ENCODE peak calls at places on chromosomes 3 and 15, in six cellular contexts. Q is islet precursor cell; C is AG10803; I is PC-9; U is progenitor cell of endocrine pancreas; E is activated CD4-positive, alpha-beta T cell treated with anti-CD3 and anti-CD28 coated beads, Interleukin-2, amount 50 U/mL, for 24 hours. A is an unnamed sample.

GRCh38 chr3:99863588-99863987 is 45.9 kb downstream of the CMSS1 start:
- DNase-seq in I (no peak), U (no peak), Q (no peak), C (no peak), E (no peak), A (no peak)

GRCh38 chr3:45657853-45658252 is 31.3 kb upstream of the SACM1L start:
- DNase-seq in U (no peak), C (no peak), Q (no peak), E (no peak), I (no peak), A (no peak)

GRCh38 chr3:190840146-190840545 is 22.3 kb downstream of the GMNC start:
- DNase-seq in U (no peak), I (no peak), Q (no peak), E (no peak), C (no peak), A (no peak)

GRCh38 chr3:163939926-163940325 is 1138.4 kb downstream of the SI start:
- DNase-seq in U (no peak), Q (peak), I (peak), C (no peak), E (no peak), A (peak)

GRCh38 chr3:141992512-141992911 is 116.1 kb downstream of the ATP1B3 start:
- DNase-seq in E (no peak), I (no peak), U (no peak), C (no peak), Q (no peak), A (no peak)

GRCh38 chr15:77059761-77060345 is 11.1 kb downstream of the TSPAN3 start:
- DNase-seq in I (no peak), U (no peak), E (no peak), Q (no peak), C (no peak), A (no peak)

GRCh38 chr15:47987908-47988532 is 132.8 kb upstream of the SLC24A5 start:
- DNase-seq in E (peak), Q (no peak), C (peak), I (no peak), U (no peak), A (peak)

GRCh38 chr3:151871639-151872468 is 1.6 kb upstream of the SUCNR1 start:
- DNase-seq in I (no peak), C (no peak), E (no peak), U (no peak), Q (no peak), A (no peak)

GRCh38 chr15:70039917-70040316 is 57.8 kb downstream of the TLE3 start:
- DNase-seq in Q (no peak), I (no peak), C (peak), U (no peak), E (no peak), A (no peak)